ENCODE peak calls at places on chromosome 12, in seven cellular contexts. K is kidney epithelial cell, E is astrocyte, U is hepatocyte, O is foreskin fibroblast, Z is BE2C, H is uterus. A is an unnamed sample.

GRCh38 chr12:62170241-62170640 is 90.0 kb upstream of the USP15 start:
- DNase-seq in K (no peak), E (no peak), U (no peak), O (no peak), Z (no peak), H (no peak), A (no peak)

GRCh38 chr12:66896797-66897196 is 217.9 kb upstream of the GRIP1 start:
- DNase-seq in K (no peak), E (no peak), U (no peak), O (no peak), Z (no peak), H (no peak), A (no peak)

GRCh38 chr12:26032719-26033241 is 74.3 kb downstream of the RASSF8 start:
- DNase-seq in K (no peak), E (peak; percentile 50), U (peak; percentile 19), O (no peak), Z (no peak), H (no peak), A (no peak)

GRCh38 chr12:32305163-32305562 is 94.2 kb upstream of the FGD4 start:
- DNase-seq in K (no peak), E (no peak), U (no peak), O (no peak), Z (no peak), H (no peak), A (no peak)

GRCh38 chr12:93380480-93381121 is 2.9 kb downstream of the NUDT4 start:
- DNase-seq in K (no peak), E (peak; percentile 42), U (peak; percentile 40), O (no peak), Z (peak; percentile 12), H (no peak), A (no peak)

GRCh38 chr12:47188576-47189441 is 109.0 kb upstream of the AMIGO2 start:
- DNase-seq in K (no peak), E (peak; percentile 75), U (peak; percentile 46), O (peak; percentile 57), Z (no peak), H (peak; percentile 46), A (peak; percentile 89)

GRCh38 chr12:54479421-54479820 is 6.0 kb upstream of the GTSF1 start:
- DNase-seq in K (no peak), E (peak; percentile 77), U (no peak), O (peak; percentile 64), Z (no peak), H (no peak), A (peak; percentile 0)

GRCh38 chr12:75259170-75259569 is 49.5 kb upstream of the KCNC2 start:
- DNase-seq in K (no peak), E (no peak), U (no peak), O (no peak), Z (no peak), H (no peak), A (no peak)

GRCh38 chr12:103505371-103506236 is 9.8 kb upstream of the C12orf42 start:
- DNase-seq in K (peak; percentile 95), E (no peak), U (no peak), O (no peak), Z (no peak), H (no peak), A (no peak)

GRCh38 chr12:55687746-55688145 is 20.0 kb downstream of the ITGA7 start:
- DNase-seq in K (no peak), E (no peak), U (no peak), O (no peak), Z (no peak), H (no peak), A (no peak)

GRCh38 chr12:128077211-128077916 is 189.6 kb upstream of the TMEM132C start:
- DNase-seq in K (no peak), E (peak; percentile 10), U (no peak), O (no peak), Z (no peak), H (no peak), A (no peak)

GRCh38 chr12:110639336-110640178 is 25.6 kb downstream of the TCTN1 start:
- DNase-seq in K (no peak), E (peak; percentile 86), U (no peak), O (peak; percentile 37), Z (no peak), H (no peak), A (peak; percentile 14)

GRCh38 chr12:81683881-81684280 is 75.3 kb downstream of the PPFIA2 start:
- DNase-seq in K (no peak), E (no peak), U (no peak), O (no peak), Z (no peak), H (no peak), A (no peak)

GRCh38 chr12:21305666-21306065 is 29.1 kb downstream of the SLCO1A2 start:
- DNase-seq in K (no peak), E (no peak), U (no peak), O (no peak), Z (no peak), H (no peak), A (no peak)

GRCh38 chr12:121465921-121466799 is 66.2 kb downstream of the RNF34 start:
- DNase-seq in K (no peak), E (no peak), U (peak; percentile 50), O (no peak), Z (peak; percentile 38), H (no peak), A (no peak)

GRCh38 chr12:111268738-111269572 is 99.9 kb downstream of the PHETA1 start:
- DNase-seq in K (no peak), E (no peak), U (no peak), O (no peak), Z (no peak), H (no peak), A (no peak)

GRCh38 chr12:92134638-92135274 is 10.9 kb downstream of the BTG1 start:
- DNase-seq in K (no peak), E (peak; percentile 75), U (no peak), O (peak; percentile 85), Z (no peak), H (no peak), A (no peak)

GRCh38 chr12:126369487-126370463 is 1304.5 kb downstream of the AACS start:
- DNase-seq in K (no peak), E (peak; percentile 76), U (no peak), O (peak; percentile 7), Z (no peak), H (no peak), A (peak; percentile 27)

GRCh38 chr12:34287986-34288962 is 266.0 kb downstream of the ALG10 start:
- DNase-seq in K (no peak), E (no peak), U (peak; percentile 1), O (no peak), Z (no peak), H (no peak), A (no peak)

GRCh38 chr12:16626991-16627390 is 21.0 kb upstream of the LMO3 start:
- DNase-seq in K (no peak), E (no peak), U (no peak), O (no peak), Z (no peak), H (no peak), A (no peak)

GRCh38 chr12:50992814-50993213 is 33.4 kb downstream of the SLC11A2 start:
- DNase-seq in K (no peak), E (no peak), U (no peak), O (no peak), Z (no peak), H (no peak), A (no peak)

GRCh38 chr12:108560752-108561719 is at the start of gene SART3:
- DNase-seq in K (peak; percentile 73), E (peak; percentile 85), U (peak; percentile 90), O (peak; percentile 80), Z (peak; percentile 80), H (peak; percentile 72), A (peak; percentile 58)

GRCh38 chr12:69252033-69252432 is 12.7 kb downstream of the CPSF6 start:
- DNase-seq in K (no peak), E (no peak), U (no peak), O (no peak), Z (no peak), H (no peak), A (no peak)

GRCh38 chr12:89949457-89950195 is 241.0 kb upstream of the ATP2B1 start:
- DNase-seq in K (peak; percentile 21), E (peak; percentile 78), U (peak; percentile 66), O (peak; percentile 35), Z (no peak), H (peak; percentile 55), A (peak; percentile 54)

GRCh38 chr12:56129210-56129691 is 1.2 kb downstream of the ESYT1 start:
- DNase-seq in K (no peak), E (peak; percentile 31), U (peak; percentile 76), O (no peak), Z (peak; percentile 78), H (peak; percentile 72), A (no peak)

GRCh38 chr12:50024227-50024626 is 1.1 kb downstream of the RACGAP1 start:
- DNase-seq in K (no peak), E (no peak), U (no peak), O (no peak), Z (no peak), H (no peak), A (no peak)

GRCh38 chr12:111570090-111570961 is 28.8 kb downstream of the ATXN2 start:
- DNase-seq in K (peak; percentile 67), E (peak; percentile 90), U (peak; percentile 51), O (peak; percentile 78), Z (no peak), H (no peak), A (peak; percentile 36)

GRCh38 chr12:122842505-122843405 is 7.5 kb downstream of the HIP1R start:
- DNase-seq in K (no peak), E (no peak), U (peak; percentile 5), O (no peak), Z (no peak), H (no peak), A (no peak)

GRCh38 chr12:11758838-11759509 is 109.5 kb downstream of the ETV6 start:
- DNase-seq in K (no peak), E (peak; percentile 36), U (no peak), O (no peak), Z (no peak), H (peak; percentile 46), A (no peak)

GRCh38 chr12:80205960-80206359 is 106.6 kb downstream of the OTOGL start:
- DNase-seq in K (no peak), E (no peak), U (no peak), O (no peak), Z (no peak), H (no peak), A (no peak)

GRCh38 chr12:14901228-14901562 is 15.5 kb upstream of the MGP start:
- DNase-seq in K (no peak), E (no peak), U (no peak), O (no peak), Z (no peak), H (no peak), A (no peak)
- TF ChIP-seq CTCF in K (no peak), E (no peak), U (no peak), O (no peak), Z (peak; percentile 40), H (no peak), A (no peak)

GRCh38 chr12:13135336-13136178 is 32.1 kb upstream of the GSG1 start:
- DNase-seq in K (peak; percentile 89), E (peak; percentile 79), U (peak; percentile 60), O (peak; percentile 100), Z (no peak), H (peak; percentile 49), A (peak; percentile 58)
- TF ChIP-seq CTCF in K (peak; percentile 30), E (no peak), U (no peak), O (no peak), Z (no peak), H (no peak), A (peak; percentile 27)

GRCh38 chr12:1593232-1594044 is 943 bp downstream of the FBXL14 start:
- DNase-seq in K (no peak), E (no peak), U (peak; percentile 62), O (no peak), Z (peak; percentile 52), H (peak; percentile 29), A (no peak)
- TF ChIP-seq CTCF in K (no peak), E (no peak), U (no peak), O (no peak), Z (no peak), H (no peak), A (no peak)

GRCh38 chr12:124898200-124898950 is 16.1 kb downstream of the UBC start:
- DNase-seq in K (no peak), E (no peak), U (no peak), O (no peak), Z (peak; percentile 67), H (no peak), A (no peak)
- TF ChIP-seq CTCF in K (peak; percentile 28), E (peak; percentile 42), U (peak; percentile 25), O (peak; percentile 70), Z (peak; percentile 75), H (peak; percentile 15), A (peak; percentile 57)